ENCODE peak calls at places on chromosomes 4 and X, in ten cellular contexts. B is endodermal cell; W is CD4-positive, alpha-beta memory T cell; R is cardiac fibroblast; I is left lung; O is heart left ventricle; P is uterus; U is left ventricle myocardium inferior; D is fibroblast of mammary gland; K is neuronal stem cell. V is an unnamed sample.

GRCh38 chr4:72186714-72187113 is 154.9 kb downstream of the NPFFR2 start:
- DNase-seq in W (no peak), K (no peak), R (no peak), O (no peak), U (no peak), P (no peak), D (no peak), I (no peak), B (no peak), V (no peak)

GRCh38 chr4:87819281-87819919 is 13.4 kb upstream of the MEPE start:
- DNase-seq in R (peak; percentile 37), D (peak; percentile 80), P (no peak), B (peak; percentile 73), I (no peak), W (no peak), K (no peak), O (no peak), U (no peak), V (peak; percentile 71)

GRCh38 chr4:9969526-9970398 is 51.5 kb downstream of the SLC2A9 start:
- DNase-seq in D (no peak), O (no peak), B (no peak), I (no peak), U (no peak), R (no peak), W (no peak), P (no peak), K (no peak), V (no peak)

GRCh38 chr4:127047930-127048329 is 584.8 kb upstream of the INTU start:
- DNase-seq in I (no peak), K (no peak), D (no peak), P (no peak), U (no peak), R (no peak), W (no peak), B (no peak), O (no peak), V (peak; percentile 65)

GRCh38 chr4:122012735-122013134 is 60.9 kb upstream of the TRPC3 start:
- DNase-seq in I (no peak), K (no peak), B (no peak), U (no peak), P (no peak), O (no peak), W (no peak), D (peak; percentile 62), R (peak; percentile 51), V (peak; percentile 67)

GRCh38 chr4:140240237-140240636 is 86.3 kb upstream of the MAML3 start:
- DNase-seq in I (no peak), P (no peak), R (no peak), B (no peak), U (no peak), W (no peak), O (no peak), K (no peak), D (no peak), V (no peak)

GRCh38 chr4:157978680-157979361 is 194.0 kb downstream of the GASK1B start:
- DNase-seq in U (peak; percentile 29), D (peak; percentile 71), I (no peak), B (peak; percentile 79), P (peak; percentile 65), K (peak; percentile 67), O (peak; percentile 35), R (peak; percentile 81), W (peak; percentile 19), V (peak; percentile 80)

GRCh38 chr4:41880022-41880837 is 55.0 kb upstream of the TMEM33 start:
- DNase-seq in R (no peak), O (no peak), W (no peak), P (no peak), U (no peak), I (no peak), D (no peak), K (no peak), B (peak; percentile 78), V (no peak)

GRCh38 chrX:151912780-151913179 is at the start of gene MAGEA4:
- DNase-seq in I (no peak), R (no peak), U (no peak), D (no peak), P (no peak), K (no peak), B (no peak), W (no peak), O (no peak), V (no peak)

GRCh38 chr4:21447320-21448055 is 501.1 kb downstream of the KCNIP4 start:
- DNase-seq in B (no peak), I (no peak), W (no peak), O (no peak), P (no peak), U (no peak), D (no peak), R (no peak), K (no peak), V (no peak)

GRCh38 chr4:34953145-34953799 is 1291.0 kb downstream of the ARAP2 start:
- DNase-seq in W (no peak), K (no peak), P (no peak), U (no peak), I (no peak), D (no peak), O (no peak), B (peak; percentile 80), R (no peak), V (no peak)

GRCh38 chr4:100889401-100889800 is 371.6 kb upstream of the EMCN start:
- DNase-seq in K (no peak), R (no peak), D (no peak), U (no peak), B (no peak), W (no peak), I (no peak), O (no peak), P (no peak), V (no peak)

GRCh38 chr4:185859106-185859505 is 47.1 kb upstream of the SORBS2 start:
- DNase-seq in P (no peak), W (no peak), O (no peak), I (no peak), B (no peak), R (peak; percentile 62), D (no peak), K (no peak), U (no peak), V (no peak)

GRCh38 chr4:155805016-155805415 is 46.2 kb downstream of the GUCY1B1 start:
- DNase-seq in I (no peak), W (no peak), D (peak; percentile 55), U (no peak), B (no peak), O (no peak), P (no peak), R (peak; percentile 39), K (no peak), V (peak; percentile 54)

GRCh38 chr4:22019676-22020075 is 71.1 kb upstream of the KCNIP4 start:
- DNase-seq in P (no peak), R (peak; percentile 32), K (no peak), U (no peak), W (no peak), I (no peak), O (no peak), B (no peak), D (peak; percentile 34), V (peak; percentile 74)

DNA sequence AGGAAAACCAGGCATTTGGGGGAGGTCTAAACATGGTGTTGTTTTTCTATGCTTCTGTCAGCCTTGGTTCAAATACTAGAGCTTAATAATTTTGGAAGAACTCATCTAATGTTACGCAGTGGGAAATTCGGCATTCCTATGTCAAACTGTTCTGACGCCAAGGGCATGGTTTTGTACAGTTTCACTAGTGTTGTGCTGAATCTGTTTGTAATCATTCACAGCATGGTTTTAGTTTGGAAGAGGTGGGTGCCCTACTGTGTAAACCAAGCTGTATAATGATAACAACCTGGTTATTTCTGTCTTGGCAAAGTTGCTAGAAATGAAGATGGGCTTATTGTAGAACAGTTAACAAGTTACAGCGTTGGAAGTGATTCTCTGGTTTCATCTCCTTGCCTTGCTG is 5.2 kb downstream of the DDX3X start:
- DNase-seq in B (no peak), U (no peak), O (no peak), I (no peak), R (no peak), D (no peak), K (no peak), P (no peak), W (no peak), V (no peak)
- H3K4me3 ChIP-seq in B (peak overlapping the region; percentile 56), U (peak overlapping the region; percentile 91), O (no peak overlapping the region), I (no peak overlapping the region), R (no peak overlapping the region), D (no peak overlapping the region), K (no peak overlapping the region), P (no peak overlapping the region), W (no peak overlapping the region), V (peak overlapping the region; percentile 11)

GRCh38 chr4:181007751-181008150 is 1235.5 kb upstream of the TENM3 start:
- DNase-seq in D (peak; percentile 42), K (no peak), U (no peak), R (no peak), W (no peak), P (no peak), O (no peak), I (no peak), B (no peak), V (no peak)
- H3K4me3 ChIP-seq in D (no peak overlapping the region), K (no peak overlapping the region), U (no peak overlapping the region), R (no peak overlapping the region), W (no peak overlapping the region), P (no peak overlapping the region), O (no peak overlapping the region), I (no peak overlapping the region), B (no peak overlapping the region), V (no peak overlapping the region)

DNA sequence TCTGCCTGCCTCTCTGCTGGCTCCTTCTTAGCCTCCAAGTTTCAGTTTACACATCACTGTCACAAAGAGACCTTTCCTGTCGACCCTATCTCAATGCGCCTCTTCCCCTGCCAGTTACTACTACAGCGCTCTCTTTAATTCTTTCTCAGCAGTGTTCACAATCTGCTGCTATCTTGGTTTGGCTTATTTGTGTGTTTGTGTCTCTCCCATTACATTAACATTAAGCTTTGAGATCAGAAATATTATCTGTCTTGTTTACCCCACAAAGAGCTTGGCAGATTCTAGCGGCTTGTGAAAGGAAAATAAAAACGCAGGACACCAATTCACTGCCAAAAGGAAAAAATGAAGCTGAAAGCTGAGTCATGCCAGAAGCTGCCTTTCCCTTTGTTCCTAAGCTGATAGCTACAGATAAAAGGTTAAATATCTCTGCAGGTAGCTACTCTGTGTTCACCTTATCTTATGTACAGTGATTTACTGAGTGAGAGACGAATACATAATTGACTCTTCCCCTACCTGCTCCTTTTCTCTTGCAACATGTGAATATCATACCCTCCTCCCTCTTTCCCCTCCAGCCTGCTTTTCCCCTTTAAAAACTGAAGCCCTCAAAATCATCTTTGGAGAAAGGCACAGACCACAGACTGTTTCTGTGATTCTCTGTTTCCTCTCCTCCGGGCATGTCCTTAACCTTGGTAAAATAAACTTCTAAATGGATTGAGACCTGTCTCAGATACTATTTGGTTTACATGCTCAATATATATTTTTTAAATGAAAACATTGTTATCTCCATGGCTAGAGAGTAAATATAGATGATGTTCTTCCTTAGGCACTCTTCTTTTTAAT is 19.3 kb upstream of the SLC9A7 start:
- DNase-seq in U (no peak), D (peak; percentile 61), I (no peak), R (peak; percentile 64), B (peak; percentile 50), K (no peak), W (no peak), P (no peak), O (no peak), V (peak; percentile 67)
- H3K4me3 ChIP-seq in U (no peak overlapping the region), D (no peak overlapping the region), I (no peak overlapping the region), R (no peak overlapping the region), B (no peak overlapping the region), K (no peak overlapping the region), W (no peak overlapping the region), P (no peak overlapping the region), O (no peak overlapping the region), V (no peak overlapping the region)

DNA sequence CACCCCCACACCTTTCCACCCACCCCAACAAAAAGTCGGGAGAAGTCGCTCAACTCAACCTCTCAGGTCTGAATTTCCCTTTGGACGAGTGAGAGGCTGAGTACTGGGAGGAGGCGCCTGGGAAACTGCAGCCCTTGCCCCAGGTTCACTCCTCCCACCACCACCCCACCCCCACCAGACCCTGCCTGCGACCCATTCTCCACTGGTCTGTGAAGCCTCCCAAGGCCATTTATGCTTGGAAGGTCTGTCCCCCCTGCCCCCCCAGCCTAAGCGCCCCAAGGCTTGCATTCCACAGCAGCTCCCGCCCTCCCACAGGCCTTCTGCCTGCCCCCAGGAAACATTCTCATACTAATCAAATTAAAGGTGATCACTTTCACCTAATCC is 27.2 kb downstream of the ELF4 start:
- DNase-seq in D (no peak), W (no peak), P (no peak), R (no peak), K (no peak), U (no peak), B (peak; percentile 67), O (no peak), I (no peak), V (no peak)
- H3K4me3 ChIP-seq in D (no peak overlapping the region), W (peak overlapping the region; percentile 72), P (no peak overlapping the region), R (no peak overlapping the region), K (no peak overlapping the region), U (no peak overlapping the region), B (no peak overlapping the region), O (no peak overlapping the region), I (no peak overlapping the region), V (no peak overlapping the region)

V was measured in fibroblast of the aortic adventitia.